ENCODE peak calls at places on chromosomes 13 and 19, in five cellular contexts. V is H1, U is A549, P is PC-3, T is mesenchymal stem cell. N is an unnamed sample.

GRCh38 chr13:67229438-67230242 is 496 bp downstream of the PCDH9 start:
- DNase-seq in U (no peak), V (no peak), T (no peak), P (peak; percentile 6), N (no peak)

GRCh38 chr19:19372656-19373416 is 32.6 kb upstream of the GATAD2A start:
- DNase-seq in T (peak; percentile 63), U (peak; percentile 61), V (no peak), P (peak; percentile 78), N (peak; percentile 84)

GRCh38 chr13:28964052-28964451 is 143.9 kb downstream of the MTUS2 start:
- DNase-seq in U (no peak), P (no peak), V (no peak), T (no peak), N (no peak)

GRCh38 chr19:16467581-16467980 is 4.2 kb downstream of the EPS15L1 start:
- DNase-seq in P (no peak), T (no peak), U (no peak), V (no peak), N (peak; percentile 76)

GRCh38 chr19:55253842-55254624 is 4.8 kb downstream of the PPP6R1 start:
- DNase-seq in U (no peak), T (no peak), V (no peak), P (no peak), N (no peak)

GRCh38 chr19:47842941-47843340 is 16.1 kb upstream of the TPRX2 start:
- DNase-seq in P (no peak), T (no peak), U (no peak), V (no peak), N (no peak)

GRCh38 chr13:111920306-111920931 is 146.5 kb upstream of the SOX1 start:
- DNase-seq in V (no peak), P (no peak), T (no peak), U (no peak), N (no peak)

GRCh38 chr19:18506101-18506534 is 15.8 kb downstream of the ELL start:
- DNase-seq in U (no peak), V (no peak), P (no peak), T (no peak), N (no peak)

GRCh38 chr13:76795701-76796695 is 90.2 kb downstream of the KCTD12 start:
- DNase-seq in P (peak; percentile 55), V (no peak), U (no peak), T (peak; percentile 47), N (no peak)

GRCh38 chr19:11949201-11949600 is 15.6 kb upstream of the ZNF763 start:
- DNase-seq in V (no peak), T (peak; percentile 12), P (no peak), U (no peak), N (no peak)

GRCh38 chr19:11950312-11950711 is 14.5 kb upstream of the ZNF763 start:
- DNase-seq in U (no peak), T (no peak), P (no peak), V (no peak), N (no peak)

GRCh38 chr19:11942843-11943108 is 17.9 kb downstream of the ZNF700 start:
- DNase-seq in P (peak; percentile 30), V (no peak), T (no peak), U (no peak), N (no peak)

GRCh38 chr19:11944656-11945055 is 19.7 kb downstream of the ZNF700 start:
- DNase-seq in T (no peak), P (no peak), V (no peak), U (no peak), N (no peak)

DNA sequence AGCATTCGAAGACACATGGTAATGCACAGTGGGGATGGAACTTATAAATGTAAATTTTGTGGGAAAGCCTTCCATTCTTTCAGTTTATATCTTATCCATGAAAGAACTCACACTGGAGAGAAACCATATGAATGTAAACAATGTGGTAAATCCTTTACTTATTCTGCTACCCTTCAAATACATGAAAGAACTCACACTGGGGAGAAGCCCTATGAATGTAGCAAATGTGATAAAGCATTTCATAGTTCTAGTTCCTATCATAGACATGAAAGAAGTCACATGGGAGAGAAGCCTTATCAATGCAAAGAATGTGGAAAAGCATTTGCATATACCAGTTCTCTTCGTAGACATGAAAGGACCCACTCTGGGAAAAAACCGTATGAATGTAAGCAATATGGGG is 16.2 kb upstream of the ZNF763 start:
- DNase-seq in U (no peak), P (no peak), V (no peak), T (no peak), N (no peak)
- H3K9me3 ChIP-seq in U (peaks cover 17% of the 10 kb centered on the region), P (peaks cover 95% of the 10 kb centered on the region), V (peaks cover 99% of the 10 kb centered on the region), T (peaks cover 100% of the 10 kb centered on the region), N (peaks cover 100% of the 10 kb centered on the region)

DNA sequence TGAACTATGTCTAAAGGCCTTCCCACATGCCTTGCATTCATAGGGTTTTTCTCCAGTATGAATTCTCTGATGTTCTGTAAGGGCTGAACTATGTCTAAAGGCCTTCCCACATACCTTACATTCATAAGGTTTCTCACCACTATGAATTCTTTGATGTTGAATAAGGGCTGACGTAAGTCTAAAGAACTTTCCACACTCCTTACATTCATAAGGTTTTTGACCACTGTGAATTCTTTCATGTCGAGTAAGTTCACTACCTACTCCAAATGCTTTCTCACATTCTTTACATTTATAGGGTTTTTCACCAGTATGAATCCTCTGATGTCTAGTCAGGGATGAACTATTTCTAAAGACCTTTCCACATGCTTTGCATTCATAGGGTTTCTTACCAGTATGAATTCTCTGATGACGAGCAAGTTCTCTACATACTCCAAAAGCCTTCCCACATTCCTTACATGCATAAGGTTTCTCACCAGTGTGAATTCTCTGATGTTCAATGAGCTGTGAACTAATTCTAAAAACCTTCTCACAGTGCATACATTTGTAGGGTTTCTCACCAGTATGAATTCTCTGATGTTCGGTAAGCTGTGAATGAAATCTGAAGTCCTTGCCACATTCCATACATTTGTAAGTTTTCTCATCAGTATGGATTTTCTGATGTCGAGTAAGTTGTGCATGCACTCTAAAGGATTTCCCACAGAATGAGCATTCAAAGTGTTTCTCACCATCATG is 19.1 kb upstream of the ZNF260 start:
- DNase-seq in T (peak; percentile 33), V (no peak), U (peak; percentile 50), P (peak; percentile 1), N (no peak)
- H3K9me3 ChIP-seq in T (peaks cover 100% of the 10 kb centered on the region), V (peaks cover 84% of the 10 kb centered on the region), U (peaks cover 100% of the 10 kb centered on the region), P (peaks cover 42% of the 10 kb centered on the region), N (peaks cover 29% of the 10 kb centered on the region)

GRCh38 chr13:53405616-53406015 is 377.0 kb downstream of the OLFM4 start:
- DNase-seq in T (no peak), V (peak; percentile 51), U (peak; percentile 0), P (no peak), N (no peak)

GRCh38 chr13:53411443-53411842 is 382.8 kb downstream of the OLFM4 start:
- DNase-seq in V (no peak), P (no peak), T (no peak), U (no peak), N (no peak)

GRCh38 chr13:53408306-53408705 is 379.7 kb downstream of the OLFM4 start:
- DNase-seq in T (no peak), P (no peak), U (no peak), V (no peak), N (no peak)

GRCh38 chr13:53408847-53409568 is 380.4 kb downstream of the OLFM4 start:
- DNase-seq in V (no peak), P (no peak), U (no peak), T (no peak), N (no peak)
- H3K9me3 ChIP-seq in V (no peaks in the 10 kb centered on the region), P (no peaks in the 10 kb centered on the region), U (no peaks in the 10 kb centered on the region), T (no peaks in the 10 kb centered on the region), N (no peaks in the 10 kb centered on the region)

GRCh38 chr19:43148233-43148632 is 38.1 kb downstream of the PSG5 start:
- DNase-seq in U (no peak), P (peak; percentile 18), T (no peak), V (no peak), N (no peak)
- H3K9me3 ChIP-seq in U (no peaks in the 10 kb centered on the region), P (no peaks in the 10 kb centered on the region), T (no peaks in the 10 kb centered on the region), V (peaks cover 63% of the 10 kb centered on the region), N (no peaks in the 10 kb centered on the region)

GRCh38 chr19:27764186-27764804 is 1448.7 kb downstream of the UQCRFS1 start:
- DNase-seq in V (no peak), P (no peak), T (no peak), U (no peak), N (no peak)
- H3K9me3 ChIP-seq in V (peaks cover 9% of the 10 kb centered on the region), P (no peaks in the 10 kb centered on the region), T (no peaks in the 10 kb centered on the region), U (peaks cover 87% of the 10 kb centered on the region), N (peaks cover 12% of the 10 kb centered on the region)

GRCh38 chr19:52453324-52454094 is at the start of gene ZNF578:
- DNase-seq in U (no peak), P (no peak), T (peak; percentile 76), V (no peak), N (peak; percentile 91)

GRCh38 chr19:52451241-52451640 is 2.1 kb upstream of the ZNF578 start:
- DNase-seq in T (no peak), U (no peak), V (no peak), P (no peak), N (no peak)
- H3K9me3 ChIP-seq in T (peaks cover 76% of the 10 kb centered on the region), U (peaks cover 56% of the 10 kb centered on the region), V (peaks cover 66% of the 10 kb centered on the region), P (peaks cover 75% of the 10 kb centered on the region), N (no peaks in the 10 kb centered on the region)

GRCh38 chr19:56814656-56815055 is 25.9 kb downstream of the PEG3 start:
- DNase-seq in P (no peak), V (no peak), T (no peak), U (no peak), N (no peak)

GRCh38 chr19:56808717-56809392 is 31.7 kb downstream of the PEG3 start:
- DNase-seq in V (no peak), P (no peak), U (no peak), T (no peak), N (no peak)

GRCh38 chr19:56811480-56811879 is 29.0 kb downstream of the PEG3 start:
- DNase-seq in U (no peak), V (no peak), T (no peak), P (no peak), N (no peak)

GRCh38 chr19:56810260-56810659 is 30.3 kb downstream of the PEG3 start:
- DNase-seq in P (no peak), V (no peak), U (no peak), T (no peak), N (no peak)

DNA sequence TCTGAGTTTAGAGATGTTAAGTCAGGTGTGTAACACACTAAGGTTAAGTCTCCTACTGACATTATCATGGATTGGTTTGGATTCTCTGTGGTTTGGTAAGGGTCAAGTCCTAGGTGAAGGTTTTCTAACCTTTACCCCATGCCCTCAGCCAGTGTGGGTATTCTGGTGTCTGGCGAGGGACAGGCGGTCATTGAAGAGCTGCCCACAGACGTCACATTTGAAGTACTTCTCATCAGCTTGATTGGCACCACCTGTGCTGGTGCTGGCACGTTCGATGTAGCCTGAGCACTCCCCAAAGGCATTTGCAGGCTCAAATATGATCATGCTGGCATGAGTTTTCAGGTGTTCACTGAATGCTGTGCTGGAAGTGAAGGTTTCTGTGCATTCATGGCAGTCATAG is 27.0 kb downstream of the PEG3 start:
- DNase-seq in U (no peak), V (no peak), T (no peak), P (no peak), N (no peak)
- H3K9me3 ChIP-seq in U (peaks cover 40% of the 10 kb centered on the region), V (peaks cover 81% of the 10 kb centered on the region), T (peaks cover 58% of the 10 kb centered on the region), P (peaks cover 48% of the 10 kb centered on the region), N (no peaks in the 10 kb centered on the region)

GRCh38 chr13:108624108-108624507 is 5.3 kb upstream of the MYO16 start:
- DNase-seq in V (no peak), P (no peak), U (no peak), T (no peak), N (no peak)

GRCh38 chr13:108618233-108618632 is 11.2 kb upstream of the MYO16 start:
- DNase-seq in V (no peak), U (no peak), T (no peak), P (no peak), N (no peak)

DNA sequence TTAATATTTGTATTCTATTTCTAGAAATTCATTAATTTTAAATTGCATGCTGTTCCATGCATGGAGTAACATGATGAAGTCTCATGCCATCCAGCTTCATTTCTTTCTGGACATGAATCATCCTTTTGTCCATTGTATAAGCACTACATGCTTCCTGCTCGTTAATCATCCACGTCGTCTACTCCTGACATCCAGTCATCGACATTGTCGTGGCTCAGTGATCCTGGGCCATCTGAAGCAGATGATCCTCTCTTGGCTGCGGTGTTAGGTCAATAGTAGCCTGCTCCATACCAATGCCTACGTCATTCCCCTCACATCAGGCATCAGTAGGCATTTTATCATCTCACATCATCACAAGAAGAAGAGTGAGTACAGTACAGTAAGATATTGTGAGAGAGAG is 8.0 kb upstream of the MYO16 start:
- DNase-seq in T (no peak), P (peak; percentile 13), V (no peak), U (no peak), N (no peak)
- H3K9me3 ChIP-seq in T (peaks cover 6% of the 10 kb centered on the region), P (no peaks in the 10 kb centered on the region), V (peaks cover 4% of the 10 kb centered on the region), U (no peaks in the 10 kb centered on the region), N (peaks cover 6% of the 10 kb centered on the region)